ENCODE peak calls at places on chromosomes 13 and 19, in nine cellular contexts. H, I, F, C, J, A, D, X and N are unnamed samples.

GRCh38 chr13:36986462-36987240 is 12.5 kb downstream of the ALG5 start:
- DNase-seq in H (no peak), I (no peak), F (no peak), C (peak), J (peak), A (no peak), D (peak), X (no peak), N (no peak)

GRCh38 chr13:57408312-57408711 is 223.2 kb upstream of the PCDH17 start:
- DNase-seq in H (no peak), I (no peak), F (no peak), C (no peak), J (no peak), A (no peak), D (no peak), X (no peak), N (no peak)

GRCh38 chr13:46666727-46667456 is 113.9 kb downstream of the LRCH1 start:
- DNase-seq in H (peak), I (no peak), F (no peak), C (no peak), J (no peak), A (no peak), D (no peak), X (no peak), N (no peak)

GRCh38 chr13:77981191-77981925 is 62.7 kb upstream of the EDNRB start:
- DNase-seq in H (no peak), I (no peak), F (no peak), C (peak), J (peak), A (no peak), D (peak), X (no peak), N (no peak)

GRCh38 chr13:79398915-79399314 is 7.1 kb downstream of the RBM26 start:
- DNase-seq in H (no peak), I (no peak), F (no peak), C (peak), J (peak), A (no peak), D (peak), X (no peak), N (no peak)

GRCh38 chr19:47723573-47723923 is 10.3 kb downstream of the EHD2 start:
- DNase-seq in H (no peak), I (peak), F (no peak), C (peak), J (peak), A (no peak), D (peak), X (no peak), N (no peak)

GRCh38 chr13:49746111-49746510 is 46.4 kb downstream of the KPNA3 start:
- DNase-seq in H (no peak), I (peak), F (no peak), C (no peak), J (no peak), A (no peak), D (no peak), X (no peak), N (no peak)

GRCh38 chr13:78736142-78736541 is 77.2 kb upstream of the OBI1 start:
- DNase-seq in H (no peak), I (no peak), F (no peak), C (no peak), J (peak), A (no peak), D (peak), X (no peak), N (no peak)

GRCh38 chr19:46824887-46825730 is 25.5 kb downstream of the AP2S1 start:
- DNase-seq in H (no peak), I (no peak), F (no peak), C (no peak), J (no peak), A (no peak), D (peak), X (no peak), N (no peak)

GRCh38 chr19:5148794-5149190 is 179.9 kb downstream of the KDM4B start:
- DNase-seq in H (no peak), I (peak), F (no peak), C (no peak), J (no peak), A (no peak), D (peak), X (no peak), N (no peak)

GRCh38 chr13:42895781-42896180 is 96.3 kb downstream of the EPSTI1 start:
- DNase-seq in H (no peak), I (no peak), F (no peak), C (no peak), J (no peak), A (no peak), D (no peak), X (no peak), N (no peak)

GRCh38 chr13:102993348-102993747 is 72.9 kb downstream of the SLC10A2 start:
- DNase-seq in H (no peak), I (no peak), F (no peak), C (peak), J (no peak), A (no peak), D (no peak), X (no peak), N (no peak)

GRCh38 chr19:34953092-34953491 is 10.9 kb downstream of the ZNF792 start:
- DNase-seq in H (no peak), I (no peak), F (no peak), C (no peak), J (no peak), A (no peak), D (no peak), X (no peak), N (no peak)